ENCODE peak calls at places on chromosomes 6 and 20, in ten cellular contexts. E is hepatocyte; O is left ventricle myocardium inferior; P is CD8-positive, alpha-beta T cell; L is IMR-90; H is transverse colon; Z is ascending aorta; T is mammary epithelial cell; U is cardiac muscle cell; W is right lobe of liver. B is an unnamed sample. For H3K4me1, the result is how much of the 10 kb centered on the place peaks cover.

GRCh38 chr20:50271674-50272412 is 81.2 kb downstream of the CEBPB start:
- DNase-seq in Z (no peak), P (no peak), U (no peak), T (no peak), E (no peak), O (peak), H (no peak), W (peak), L (no peak), B (no peak)

GRCh38 chr6:143482593-143482992 is 28.9 kb downstream of the FUCA2 start:
- DNase-seq in L (peak), P (no peak), U (no peak), W (no peak), T (no peak), Z (no peak), H (no peak), O (no peak), E (no peak), B (no peak)

GRCh38 chr6:17638212-17638611 is 38.1 kb downstream of the FAM8A1 start:
- DNase-seq in O (no peak), H (no peak), E (no peak), U (no peak), Z (no peak), T (no peak), L (peak), W (no peak), P (no peak), B (no peak)

GRCh38 chr20:8454137-8454712 is 322.2 kb downstream of the PLCB1 start:
- DNase-seq in P (no peak), U (peak), L (peak), Z (no peak), E (peak), H (no peak), W (no peak), O (no peak), T (peak), B (no peak)

GRCh38 chr20:10115021-10115420 is 80.2 kb downstream of the ANKEF1 start:
- DNase-seq in U (peak), L (peak), W (no peak), O (no peak), H (no peak), Z (no peak), P (no peak), T (peak), E (no peak), B (no peak)

GRCh38 chr6:138970856-138971425 is 17.1 kb downstream of the REPS1 start:
- DNase-seq in E (peak), H (no peak), W (no peak), T (peak), L (peak), Z (peak), P (no peak), U (peak), O (no peak), B (no peak)

GRCh38 chr6:13710552-13711383 is 867 bp downstream of the RANBP9 start:
- DNase-seq in L (no peak), Z (peak), U (no peak), H (peak), O (peak), E (peak), T (peak), W (peak), P (peak), B (peak)

GRCh38 chr20:12531626-12532025 is 477.1 kb upstream of the SPTLC3 start:
- DNase-seq in U (no peak), H (no peak), Z (no peak), P (no peak), T (no peak), O (no peak), W (no peak), L (no peak), E (peak), B (no peak)

GRCh38 chr20:40103420-40103819 is 585.6 kb downstream of the MAFB start:
- DNase-seq in P (no peak), O (no peak), H (no peak), U (no peak), W (no peak), E (no peak), T (no peak), Z (no peak), L (no peak), B (no peak)

GRCh38 chr6:147973806-147974205 is 368.8 kb upstream of the SASH1 start:
- DNase-seq in P (no peak), H (no peak), Z (no peak), T (no peak), U (no peak), O (no peak), L (no peak), W (no peak), E (no peak), B (peak)

GRCh38 chr6:105504660-105505059 is 101.8 kb upstream of the PREP start:
- DNase-seq in L (no peak), P (no peak), O (no peak), T (no peak), Z (no peak), H (no peak), U (no peak), W (no peak), E (no peak), B (no peak)

GRCh38 chr6:156379946-156380707 is 397.1 kb upstream of the ARID1B start:
- DNase-seq in H (no peak), P (no peak), W (no peak), E (peak), U (peak), O (no peak), L (peak), Z (no peak), T (no peak), B (no peak)

GRCh38 chr6:12010635-12011275 is 1.4 kb upstream of the HIVEP1 start:
- DNase-seq in U (no peak), L (no peak), H (peak), W (peak), T (no peak), O (peak), Z (peak), P (no peak), E (peak), B (peak)

GRCh38 chr20:38873050-38873581 is 53.1 kb upstream of the FAM83D start:
- DNase-seq in P (peak), E (no peak), O (no peak), L (no peak), T (no peak), H (peak), Z (no peak), U (no peak), W (no peak), B (no peak)

GRCh38 chr6:118559659-118560058 is 11.6 kb downstream of the PLN start:
- DNase-seq in H (no peak), Z (no peak), T (no peak), O (no peak), E (no peak), P (no peak), U (no peak), L (peak), W (no peak), B (no peak)

GRCh38 chr6:156634971-156635371 is 142.2 kb upstream of the ARID1B start:
- DNase-seq in O (no peak), T (no peak), H (no peak), W (no peak), L (no peak), Z (no peak), P (no peak), U (no peak), E (no peak), B (no peak)

GRCh38 chr20:57651977-57652864 is 32.0 kb upstream of the ZBP1 start:
- DNase-seq in E (peak), L (no peak), O (no peak), H (no peak), P (peak), W (peak), T (no peak), U (no peak), Z (peak), B (no peak)

GRCh38 chr20:57680131-57680716 is 29.6 kb downstream of the PMEPA1 start:
- DNase-seq in H (peak), Z (no peak), T (no peak), O (no peak), W (no peak), E (no peak), U (no peak), L (no peak), P (no peak), B (no peak)

GRCh38 chr6:35385457-35386202 is 43.3 kb downstream of the PPARD start:
- DNase-seq in H (peak), W (no peak), L (no peak), O (peak), U (peak), E (peak), Z (no peak), T (no peak), P (no peak), B (no peak)

DNA sequence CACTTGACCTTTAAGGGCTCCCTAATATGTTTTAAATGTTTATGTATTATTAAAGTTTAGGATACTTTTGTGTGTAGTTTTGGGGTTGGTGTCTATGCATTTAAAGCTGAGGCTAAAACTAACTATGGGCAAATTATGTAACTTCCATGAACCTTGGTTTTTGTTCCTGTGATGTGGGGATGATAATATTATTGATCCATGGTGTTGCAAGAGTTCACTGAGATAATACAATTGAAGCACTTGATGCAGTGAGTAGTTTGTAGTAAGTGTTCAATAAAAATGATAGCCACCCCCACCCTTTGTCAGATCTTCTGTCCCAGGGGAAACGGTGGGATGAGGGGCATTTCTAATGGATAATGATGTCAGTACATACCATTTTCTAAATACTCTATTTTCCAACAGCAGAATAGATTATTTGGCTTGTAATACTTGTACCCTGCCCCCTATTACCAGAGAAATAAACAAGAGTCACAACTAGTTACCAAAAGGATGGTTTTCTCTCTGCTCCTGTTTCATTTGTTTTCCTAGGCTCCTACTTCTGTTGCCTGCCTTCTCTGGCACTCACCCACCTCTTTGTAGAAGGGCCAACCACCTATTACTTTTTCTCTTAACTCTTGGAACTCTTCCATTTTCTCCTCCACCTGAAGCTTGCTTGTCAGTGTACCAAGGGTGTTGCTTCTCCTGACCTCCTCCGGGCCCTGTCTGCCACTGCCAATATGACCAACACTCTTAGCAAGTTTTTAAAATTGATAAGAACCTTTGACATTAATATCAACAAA is 97.9 kb downstream of the RCAN2 start:
- DNase-seq in W (no peak), O (no peak), Z (no peak), T (no peak), P (no peak), L (no peak), U (no peak), H (no peak), E (no peak), B (no peak)
- H3K4me1 ChIP-seq in W (under half), O (under half), Z (under half), T (under half), P (under half), L (under half), U (under half), H (under half), E (under half), B (under half)

DNA sequence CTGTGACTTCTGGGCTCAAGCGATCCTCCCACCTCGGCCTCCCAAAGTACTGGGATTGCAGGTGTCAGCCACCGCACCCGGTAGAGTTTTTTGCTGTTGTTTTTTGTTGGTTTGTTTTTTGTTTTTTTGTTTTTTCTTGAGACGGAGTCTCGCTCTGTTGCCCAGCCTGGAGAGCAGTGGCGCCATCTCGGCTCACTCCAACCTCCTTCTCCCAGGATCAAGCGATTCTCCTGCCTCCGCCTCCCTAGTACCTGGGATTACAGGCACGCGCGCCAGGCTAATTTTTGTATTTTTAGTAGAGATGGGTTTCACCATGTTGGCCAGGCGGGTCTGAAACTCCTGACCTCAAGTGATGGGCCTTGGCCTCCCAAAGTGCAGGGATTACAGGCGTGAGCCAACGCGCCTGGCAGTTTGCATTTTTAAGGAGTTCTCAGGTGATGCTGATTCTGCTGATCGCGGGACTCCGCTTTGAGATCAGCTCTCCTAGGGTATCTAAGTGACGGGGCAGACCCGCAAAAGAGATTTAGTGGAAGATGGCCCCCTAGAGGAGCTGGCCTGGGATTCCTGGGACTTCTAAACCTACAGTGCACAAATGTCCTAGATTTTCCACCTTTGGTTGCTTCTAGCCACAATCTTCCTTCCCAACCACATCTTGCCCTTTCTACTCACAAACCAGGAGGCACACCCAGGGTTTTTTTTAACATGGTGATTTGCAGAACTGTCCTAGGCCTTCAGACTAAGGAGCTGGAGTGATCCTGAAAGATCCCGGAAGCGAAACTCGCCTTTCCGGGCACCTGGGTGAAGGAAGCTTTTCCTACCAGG is 45.2 kb downstream of the DPPA5 start:
- DNase-seq in L (no peak), T (peak), O (no peak), Z (no peak), E (peak), W (no peak), H (no peak), U (peak), P (no peak), B (peak)
- TF ChIP-seq CTCF in L (peak), T (no peak), O (no peak), Z (no peak), E (peak), W (no peak), H (no peak), U (peak), P (no peak), B (peak)

DNA sequence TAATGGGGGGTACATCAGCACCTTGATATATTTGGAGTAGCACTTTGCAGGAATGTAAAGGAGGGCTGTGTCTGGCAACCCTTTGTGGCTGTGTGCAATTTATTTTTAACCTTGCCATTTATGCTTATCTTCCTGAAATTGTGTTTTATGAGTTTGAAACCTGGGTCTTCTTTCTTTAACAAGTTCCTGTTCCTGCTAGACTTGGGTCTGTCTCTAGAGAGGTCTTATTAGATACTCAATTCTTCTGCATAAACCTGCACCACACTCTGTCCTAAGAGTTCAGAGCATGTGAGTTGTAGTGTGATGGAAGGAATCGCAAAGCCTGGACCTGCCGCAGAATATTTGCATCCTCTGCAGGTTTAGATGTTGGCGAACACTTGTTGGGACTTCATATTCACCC is 181.1 kb downstream of the JARID2 start:
- DNase-seq in T (no peak), W (no peak), Z (no peak), E (no peak), L (no peak), P (no peak), O (no peak), H (no peak), U (no peak), B (no peak)
- H3K4me1 ChIP-seq in T (under half), W (under half), Z (under half), E (under half), L (under half), P (under half), O (half or more), H (under half), U (under half), B (under half)

GRCh38 chr6:95366414-95366813 is 210.9 kb upstream of the MANEA start:
- DNase-seq in L (no peak), E (no peak), P (no peak), Z (no peak), W (no peak), H (no peak), T (no peak), U (no peak), O (no peak), B (no peak)

GRCh38 chr6:95365454-95365853 is 211.9 kb upstream of the MANEA start:
- DNase-seq in E (no peak), T (no peak), Z (no peak), W (no peak), U (no peak), L (no peak), O (no peak), H (no peak), P (no peak), B (no peak)

DNA sequence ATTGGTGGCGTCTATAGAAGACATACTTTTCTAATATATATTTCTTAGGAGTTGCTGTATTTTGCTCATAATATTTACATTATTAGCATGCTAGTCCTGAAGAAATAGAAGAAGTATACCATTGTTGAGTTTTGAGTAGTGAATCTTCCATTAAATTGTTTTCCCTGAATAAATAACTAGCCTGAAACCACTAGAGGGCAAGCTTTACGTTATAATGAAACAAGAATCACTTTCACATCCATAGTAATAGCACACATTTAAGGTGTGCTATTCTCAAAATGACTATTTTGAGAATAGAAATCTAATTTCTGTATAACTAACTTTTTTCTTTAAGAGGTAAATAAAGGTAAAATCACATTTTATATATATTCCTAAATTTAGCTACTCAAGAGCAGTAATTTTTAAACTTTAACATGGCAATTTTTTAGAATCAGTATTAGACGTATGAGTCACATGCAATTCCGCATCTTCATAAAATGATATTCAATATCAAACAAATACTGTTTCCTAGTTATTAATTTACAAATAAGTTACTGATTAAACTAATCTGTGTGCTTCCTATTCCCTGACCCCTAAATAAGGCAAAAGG is 213.2 kb upstream of the MANEA start:
- DNase-seq in L (peak), Z (no peak), W (no peak), H (no peak), P (no peak), O (no peak), U (peak), E (peak), T (no peak), B (no peak)
- TF ChIP-seq CTCF in L (peak), Z (no peak), W (peak), H (no peak), P (no peak), O (peak), U (peak), E (peak), T (peak), B (peak)

GRCh38 chr6:109795994-109796555 is 105.0 kb downstream of the FIG4 start:
- DNase-seq in W (no peak), L (peak), E (no peak), H (no peak), P (no peak), U (peak), O (no peak), Z (no peak), T (no peak), B (no peak)

GRCh38 chr6:109794201-109794926 is 103.3 kb downstream of the FIG4 start:
- DNase-seq in H (no peak), P (no peak), E (peak), T (peak), O (no peak), U (peak), W (no peak), L (peak), Z (peak), B (no peak)

GRCh38 chr6:109793015-109793414 is 101.9 kb downstream of the FIG4 start:
- DNase-seq in W (no peak), H (no peak), Z (no peak), U (no peak), P (no peak), E (no peak), L (no peak), T (no peak), O (no peak), B (peak)

GRCh38 chr6:109791301-109791700 is 100.2 kb downstream of the FIG4 start:
- DNase-seq in L (peak), W (no peak), Z (no peak), P (no peak), E (no peak), H (no peak), U (no peak), O (no peak), T (no peak), B (no peak)

DNA sequence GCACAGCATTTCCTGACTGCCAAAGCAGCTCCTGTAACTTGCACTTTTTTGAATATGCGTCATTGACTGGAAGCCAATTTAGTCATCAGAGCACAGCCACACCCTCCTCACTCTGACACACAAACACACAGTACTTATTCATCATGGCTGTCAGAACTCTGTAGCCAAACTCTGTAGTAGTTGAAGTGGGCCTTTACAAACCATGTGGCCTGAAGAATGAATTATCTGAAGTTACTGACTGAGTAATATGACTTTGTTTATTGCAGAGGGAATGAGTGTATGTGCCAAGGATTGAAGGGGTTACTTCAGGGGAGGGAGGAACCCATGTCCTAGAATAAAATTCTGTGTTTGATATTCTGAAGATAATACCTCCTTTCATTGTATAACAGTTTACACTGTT is 102.7 kb downstream of the FIG4 start:
- DNase-seq in L (peak), H (peak), Z (peak), T (peak), W (no peak), P (no peak), O (no peak), U (peak), E (peak), B (no peak)
- H3K4me1 ChIP-seq in L (under half), H (under half), Z (under half), T (under half), W (under half), P (under half), O (under half), U (under half), E (under half), B (half or more)

GRCh38 chr6:169445227-169445626 is 191.6 kb upstream of the THBS2 start:
- DNase-seq in U (no peak), L (no peak), O (no peak), Z (no peak), T (no peak), E (no peak), P (no peak), H (no peak), W (no peak), B (no peak)
- TF ChIP-seq CTCF in U (peak), L (no peak), O (no peak), Z (no peak), T (no peak), E (no peak), P (no peak), H (no peak), W (no peak), B (no peak)